ENCODE peak calls at places on chromosomes 2 and 18, in seven cellular contexts. One of them, this sample, is unnamed.

GRCh38 chr2:5697554-5697953 is 5.4 kb downstream of the SOX11 start:
- DNase-seq in fibroblast of pulmonary artery: no peak
- DNase-seq in uterus: no peak
- DNase-seq in tibial nerve: no peak
- DNase-seq in astrocyte of the cerebellum: no peak
- DNase-seq in cardiac muscle cell: no peak
- DNase-seq in brain microvascular endothelial cell: no peak
- DNase-seq in this sample: no peak

GRCh38 chr18:26051845-26052244 is 38.6 kb downstream of the SS18 start:
- DNase-seq in fibroblast of pulmonary artery: no peak
- DNase-seq in tibial nerve: no peak
- DNase-seq in brain microvascular endothelial cell: no peak
- DNase-seq in cardiac muscle cell: peak; percentile 7
- DNase-seq in uterus: no peak
- DNase-seq in astrocyte of the cerebellum: no peak
- DNase-seq in this sample: no peak

GRCh38 chr2:235406420-235406819 is 87.4 kb upstream of the AGAP1 start:
- DNase-seq in tibial nerve: no peak
- DNase-seq in brain microvascular endothelial cell: no peak
- DNase-seq in fibroblast of pulmonary artery: no peak
- DNase-seq in cardiac muscle cell: no peak
- DNase-seq in uterus: no peak
- DNase-seq in astrocyte of the cerebellum: no peak
- DNase-seq in this sample: no peak

GRCh38 chr18:54585743-54586142 is 5.3 kb upstream of the DYNAP start:
- DNase-seq in uterus: no peak
- DNase-seq in tibial nerve: no peak
- DNase-seq in fibroblast of pulmonary artery: no peak
- DNase-seq in astrocyte of the cerebellum: no peak
- DNase-seq in cardiac muscle cell: no peak
- DNase-seq in brain microvascular endothelial cell: no peak
- DNase-seq in this sample: no peak

GRCh38 chr2:234632527-234633391 is 135.9 kb upstream of the ARL4C start:
- DNase-seq in astrocyte of the cerebellum: peak; percentile 92
- DNase-seq in fibroblast of pulmonary artery: peak; percentile 62
- DNase-seq in brain microvascular endothelial cell: peak; percentile 79
- DNase-seq in cardiac muscle cell: peak; percentile 88
- DNase-seq in uterus: no peak
- DNase-seq in tibial nerve: no peak
- DNase-seq in this sample: no peak

GRCh38 chr2:241764272-241765241 is 12.1 kb upstream of the GAL3ST2 start:
- DNase-seq in cardiac muscle cell: peak; percentile 21
- DNase-seq in fibroblast of pulmonary artery: no peak
- DNase-seq in astrocyte of the cerebellum: no peak
- DNase-seq in uterus: no peak
- DNase-seq in brain microvascular endothelial cell: no peak
- DNase-seq in tibial nerve: no peak
- DNase-seq in this sample: no peak

GRCh38 chr2:105730170-105730569 is 14.5 kb upstream of the NCK2 start:
- DNase-seq in brain microvascular endothelial cell: no peak
- DNase-seq in cardiac muscle cell: no peak
- DNase-seq in uterus: no peak
- DNase-seq in fibroblast of pulmonary artery: no peak
- DNase-seq in astrocyte of the cerebellum: no peak
- DNase-seq in tibial nerve: no peak
- DNase-seq in this sample: peak; percentile 51

GRCh38 chr2:215363039-215363438 is 51.2 kb downstream of the ATIC start:
- DNase-seq in fibroblast of pulmonary artery: peak; percentile 30
- DNase-seq in uterus: no peak
- DNase-seq in tibial nerve: no peak
- DNase-seq in brain microvascular endothelial cell: no peak
- DNase-seq in astrocyte of the cerebellum: no peak
- DNase-seq in cardiac muscle cell: peak; percentile 29
- DNase-seq in this sample: no peak

GRCh38 chr2:54558188-54558975 is 102.3 kb downstream of the SPTBN1 start:
- DNase-seq in fibroblast of pulmonary artery: peak; percentile 64
- DNase-seq in uterus: peak; percentile 49
- DNase-seq in astrocyte of the cerebellum: no peak
- DNase-seq in brain microvascular endothelial cell: peak; percentile 76
- DNase-seq in cardiac muscle cell: peak; percentile 70
- DNase-seq in tibial nerve: peak; percentile 45
- DNase-seq in this sample: no peak

GRCh38 chr2:236659758-236660150 is 90.1 kb downstream of the ACKR3 start:
- DNase-seq in astrocyte of the cerebellum: peak; percentile 92
- DNase-seq in cardiac muscle cell: peak; percentile 23
- DNase-seq in uterus: peak; percentile 53
- DNase-seq in fibroblast of pulmonary artery: peak; percentile 17
- DNase-seq in tibial nerve: peak; percentile 3
- DNase-seq in brain microvascular endothelial cell: no peak
- DNase-seq in this sample: peak; percentile 80

GRCh38 chr2:126831234-126832005 is 67.3 kb upstream of the TEX51 start:
- DNase-seq in brain microvascular endothelial cell: peak; percentile 47
- DNase-seq in uterus: no peak
- DNase-seq in fibroblast of pulmonary artery: peak; percentile 65
- DNase-seq in astrocyte of the cerebellum: no peak
- DNase-seq in tibial nerve: no peak
- DNase-seq in cardiac muscle cell: peak; percentile 57
- DNase-seq in this sample: no peak

GRCh38 chr2:65537651-65538385 is 105.4 kb upstream of the SPRED2 start:
- DNase-seq in cardiac muscle cell: peak; percentile 48
- DNase-seq in astrocyte of the cerebellum: no peak
- DNase-seq in tibial nerve: no peak
- DNase-seq in uterus: no peak
- DNase-seq in brain microvascular endothelial cell: peak; percentile 17
- DNase-seq in fibroblast of pulmonary artery: peak; percentile 39
- DNase-seq in this sample: no peak

GRCh38 chr2:128690431-128690830 is 371.8 kb upstream of the HS6ST1 start:
- DNase-seq in cardiac muscle cell: no peak
- DNase-seq in astrocyte of the cerebellum: no peak
- DNase-seq in fibroblast of pulmonary artery: no peak
- DNase-seq in brain microvascular endothelial cell: no peak
- DNase-seq in tibial nerve: no peak
- DNase-seq in uterus: no peak
- DNase-seq in this sample: no peak

GRCh38 chr2:205714789-205715411 is 32.6 kb downstream of the NRP2 start:
- DNase-seq in astrocyte of the cerebellum: no peak
- DNase-seq in brain microvascular endothelial cell: no peak
- DNase-seq in cardiac muscle cell: no peak
- DNase-seq in fibroblast of pulmonary artery: no peak
- DNase-seq in tibial nerve: no peak
- DNase-seq in uterus: no peak
- DNase-seq in this sample: no peak

GRCh38 chr2:54586062-54586982 is 130.2 kb downstream of the SPTBN1 start:
- DNase-seq in fibroblast of pulmonary artery: peak; percentile 81
- DNase-seq in cardiac muscle cell: peak; percentile 50
- DNase-seq in astrocyte of the cerebellum: no peak
- DNase-seq in tibial nerve: no peak
- DNase-seq in uterus: no peak
- DNase-seq in brain microvascular endothelial cell: no peak
- DNase-seq in this sample: no peak

GRCh38 chr18:26215247-26215970 is 10.8 kb upstream of the TAF4B start:
- DNase-seq in tibial nerve: no peak
- DNase-seq in cardiac muscle cell: no peak
- DNase-seq in fibroblast of pulmonary artery: no peak
- DNase-seq in astrocyte of the cerebellum: no peak
- DNase-seq in uterus: no peak
- DNase-seq in brain microvascular endothelial cell: no peak
- DNase-seq in this sample: no peak

GRCh38 chr2:219737270-219737691 is 109.9 kb downstream of the SLC4A3 start:
- DNase-seq in tibial nerve: no peak
- DNase-seq in astrocyte of the cerebellum: no peak
- DNase-seq in brain microvascular endothelial cell: peak; percentile 8
- DNase-seq in fibroblast of pulmonary artery: peak; percentile 29
- DNase-seq in uterus: no peak
- DNase-seq in cardiac muscle cell: peak; percentile 38
- DNase-seq in this sample: no peak

GRCh38 chr2:136116813-136117390 is 1.0 kb downstream of the CXCR4 start:
- DNase-seq in fibroblast of pulmonary artery: no peak
- DNase-seq in tibial nerve: no peak
- DNase-seq in brain microvascular endothelial cell: no peak
- DNase-seq in astrocyte of the cerebellum: no peak
- DNase-seq in cardiac muscle cell: no peak
- DNase-seq in uterus: no peak
- DNase-seq in this sample: no peak

GRCh38 chr18:49447810-49448745 is 12.4 kb downstream of the DYM start:
- DNase-seq in astrocyte of the cerebellum: peak; percentile 32
- DNase-seq in tibial nerve: no peak
- DNase-seq in fibroblast of pulmonary artery: peak; percentile 84
- DNase-seq in uterus: no peak
- DNase-seq in cardiac muscle cell: peak; percentile 79
- DNase-seq in brain microvascular endothelial cell: peak; percentile 41
- DNase-seq in this sample: peak; percentile 36

GRCh38 chr18:49441338-49441938 is 19.0 kb downstream of the DYM start:
- DNase-seq in astrocyte of the cerebellum: no peak
- DNase-seq in cardiac muscle cell: no peak
- DNase-seq in tibial nerve: no peak
- DNase-seq in uterus: no peak
- DNase-seq in brain microvascular endothelial cell: no peak
- DNase-seq in fibroblast of pulmonary artery: no peak
- DNase-seq in this sample: no peak

GRCh38 chr18:49446481-49446880 is 14.0 kb downstream of the DYM start:
- DNase-seq in brain microvascular endothelial cell: no peak
- DNase-seq in astrocyte of the cerebellum: no peak
- DNase-seq in fibroblast of pulmonary artery: no peak
- DNase-seq in tibial nerve: no peak
- DNase-seq in uterus: no peak
- DNase-seq in cardiac muscle cell: no peak
- DNase-seq in this sample: peak; percentile 70

GRCh38 chr18:49443837-49444236 is 16.6 kb downstream of the DYM start:
- DNase-seq in uterus: no peak
- DNase-seq in tibial nerve: no peak
- DNase-seq in astrocyte of the cerebellum: no peak
- DNase-seq in cardiac muscle cell: no peak
- DNase-seq in brain microvascular endothelial cell: no peak
- DNase-seq in fibroblast of pulmonary artery: no peak
- DNase-seq in this sample: no peak

DNA sequence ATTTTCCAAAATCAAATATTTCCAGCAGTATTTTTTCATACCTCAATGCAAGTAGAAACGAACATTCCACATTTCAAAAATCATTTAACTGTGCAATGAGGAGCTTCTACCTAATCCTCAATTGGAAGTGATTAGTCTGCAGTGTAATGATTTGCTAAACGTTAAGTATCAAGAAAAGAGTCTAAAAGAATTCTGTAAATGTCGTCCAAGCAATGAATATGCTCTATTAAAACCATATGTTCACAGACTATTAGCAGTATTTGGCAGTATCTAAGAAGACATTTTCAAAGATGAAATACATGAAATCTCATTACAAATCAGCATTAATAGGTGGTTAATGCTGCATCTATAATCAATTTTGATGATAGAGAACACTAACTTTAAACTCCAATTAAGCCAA is 15.8 kb downstream of the DYM start:
- DNase-seq in astrocyte of the cerebellum: no peak
- DNase-seq in cardiac muscle cell: no peak
- DNase-seq in tibial nerve: no peak
- DNase-seq in fibroblast of pulmonary artery: no peak
- DNase-seq in uterus: no peak
- DNase-seq in brain microvascular endothelial cell: no peak
- DNase-seq in this sample: no peak
- H3K4me3 ChIP-seq in astrocyte of the cerebellum: no peak overlapping the region
- H3K4me3 ChIP-seq in cardiac muscle cell: no peak overlapping the region
- H3K4me3 ChIP-seq in tibial nerve: no peak overlapping the region
- H3K4me3 ChIP-seq in fibroblast of pulmonary artery: no peak overlapping the region
- H3K4me3 ChIP-seq in uterus: no peak overlapping the region
- H3K4me3 ChIP-seq in brain microvascular endothelial cell: no peak overlapping the region
- H3K4me3 ChIP-seq in this sample: no peak overlapping the region

GRCh38 chr2:178069551-178069950 is 3.0 kb downstream of the PDE11A start:
- DNase-seq in cardiac muscle cell: no peak
- DNase-seq in astrocyte of the cerebellum: no peak
- DNase-seq in brain microvascular endothelial cell: no peak
- DNase-seq in tibial nerve: no peak
- DNase-seq in fibroblast of pulmonary artery: no peak
- DNase-seq in uterus: no peak
- DNase-seq in this sample: no peak
- TF ChIP-seq CTCF in cardiac muscle cell: no peak
- TF ChIP-seq CTCF in astrocyte of the cerebellum: no peak
- TF ChIP-seq CTCF in brain microvascular endothelial cell: no peak
- TF ChIP-seq CTCF in tibial nerve: no peak
- TF ChIP-seq CTCF in fibroblast of pulmonary artery: no peak
- TF ChIP-seq CTCF in uterus: no peak
- TF ChIP-seq CTCF in this sample: no peak

GRCh38 chr18:8787764-8788163 is 82.4 kb downstream of the MTCL1 start:
- DNase-seq in tibial nerve: no peak
- DNase-seq in cardiac muscle cell: no peak
- DNase-seq in astrocyte of the cerebellum: no peak
- DNase-seq in uterus: no peak
- DNase-seq in brain microvascular endothelial cell: no peak
- DNase-seq in fibroblast of pulmonary artery: no peak
- DNase-seq in this sample: no peak

GRCh38 chr18:8785261-8785660 is 79.9 kb downstream of the MTCL1 start:
- DNase-seq in brain microvascular endothelial cell: no peak
- DNase-seq in fibroblast of pulmonary artery: no peak
- DNase-seq in cardiac muscle cell: no peak
- DNase-seq in astrocyte of the cerebellum: no peak
- DNase-seq in uterus: no peak
- DNase-seq in tibial nerve: no peak
- DNase-seq in this sample: no peak

GRCh38 chr18:8783994-8784530 is 78.7 kb downstream of the MTCL1 start:
- DNase-seq in uterus: no peak
- DNase-seq in brain microvascular endothelial cell: no peak
- DNase-seq in tibial nerve: no peak
- DNase-seq in cardiac muscle cell: no peak
- DNase-seq in fibroblast of pulmonary artery: no peak
- DNase-seq in astrocyte of the cerebellum: no peak
- DNase-seq in this sample: no peak

GRCh38 chr18:8786766-8787670 is 81.7 kb downstream of the MTCL1 start:
- DNase-seq in tibial nerve: no peak
- DNase-seq in cardiac muscle cell: no peak
- DNase-seq in fibroblast of pulmonary artery: no peak
- DNase-seq in uterus: no peak
- DNase-seq in astrocyte of the cerebellum: no peak
- DNase-seq in brain microvascular endothelial cell: no peak
- DNase-seq in this sample: no peak

GRCh38 chr18:8785855-8786765 is 80.8 kb downstream of the MTCL1 start:
- DNase-seq in fibroblast of pulmonary artery: no peak
- DNase-seq in tibial nerve: no peak
- DNase-seq in astrocyte of the cerebellum: no peak
- DNase-seq in cardiac muscle cell: no peak
- DNase-seq in uterus: no peak
- DNase-seq in brain microvascular endothelial cell: no peak
- DNase-seq in this sample: no peak
- H3K4me3 ChIP-seq in fibroblast of pulmonary artery: no peak overlapping the region
- H3K4me3 ChIP-seq in tibial nerve: no peak overlapping the region
- H3K4me3 ChIP-seq in astrocyte of the cerebellum: no peak overlapping the region
- H3K4me3 ChIP-seq in cardiac muscle cell: no peak overlapping the region
- H3K4me3 ChIP-seq in uterus: no peak overlapping the region
- H3K4me3 ChIP-seq in brain microvascular endothelial cell: no peak overlapping the region
- H3K4me3 ChIP-seq in this sample: no peak overlapping the region

GRCh38 chr2:227813562-227814353 is at the start of gene CCL20:
- DNase-seq in tibial nerve: no peak
- DNase-seq in fibroblast of pulmonary artery: no peak
- DNase-seq in astrocyte of the cerebellum: no peak
- DNase-seq in brain microvascular endothelial cell: no peak
- DNase-seq in uterus: no peak
- DNase-seq in cardiac muscle cell: no peak
- DNase-seq in this sample: no peak
- TF ChIP-seq CTCF in tibial nerve: no peak
- TF ChIP-seq CTCF in fibroblast of pulmonary artery: no peak
- TF ChIP-seq CTCF in astrocyte of the cerebellum: no peak
- TF ChIP-seq CTCF in brain microvascular endothelial cell: no peak
- TF ChIP-seq CTCF in uterus: no peak
- TF ChIP-seq CTCF in cardiac muscle cell: no peak
- TF ChIP-seq CTCF in this sample: no peak